ENCODE peak calls at places on chromosome 1, in six cellular contexts. H is HL-60; D is CD4-positive, alpha-beta memory T cell; U is right cardiac atrium; L is esophagus squamous epithelium; Z is AG09309. I is an unnamed sample.
A peak's percentile ranks its signal among the peaks of the same experiment; 100 is the strongest.

GRCh38 chr1:240906477-240906876 is 294.5 kb upstream of the GREM2 start:
- DNase-seq in H (no peak), D (no peak), U (no peak), L (no peak), Z (no peak), I (no peak)

GRCh38 chr1:27614625-27615344 is 10.8 kb upstream of the AHDC1 start:
- DNase-seq in H (no peak), D (no peak), U (no peak), L (no peak), Z (no peak), I (no peak)

GRCh38 chr1:81894867-81895266 is 94.1 kb downstream of the ADGRL2 start:
- DNase-seq in H (no peak), D (no peak), U (no peak), L (no peak), Z (no peak), I (no peak)

GRCh38 chr1:165910764-165911421 is 83.5 kb downstream of the UCK2 start:
- DNase-seq in H (no peak), D (no peak), U (peak; percentile 53), L (no peak), Z (no peak), I (no peak)

GRCh38 chr1:172460901-172461315 is 17.0 kb upstream of the PIGC start:
- DNase-seq in H (no peak), D (no peak), U (no peak), L (no peak), Z (no peak), I (no peak)

GRCh38 chr1:155078496-155079209 is at the start of gene EFNA3:
- DNase-seq in H (no peak), D (peak; percentile 52), U (peak; percentile 82), L (no peak), Z (no peak), I (peak; percentile 39)

GRCh38 chr1:34696230-34696629 is 58.6 kb upstream of the GJB5 start:
- DNase-seq in H (no peak), D (no peak), U (no peak), L (no peak), Z (no peak), I (no peak)

GRCh38 chr1:147072371-147073061 is 99.8 kb downstream of the PRKAB2 start:
- DNase-seq in H (no peak), D (peak; percentile 28), U (no peak), L (no peak), Z (no peak), I (no peak)

GRCh38 chr1:228737613-228738012 is 2.3 kb downstream of the RHOU start:
- DNase-seq in H (no peak), D (peak; percentile 16), U (peak; percentile 37), L (no peak), Z (no peak), I (no peak)

GRCh38 chr1:86858524-86859261 is 55.2 kb downstream of the SELENOF start:
- DNase-seq in H (no peak), D (no peak), U (no peak), L (no peak), Z (no peak), I (no peak)

GRCh38 chr1:151325231-151325630 is 2.0 kb downstream of the PI4KB start:
- DNase-seq in H (no peak), D (no peak), U (no peak), L (no peak), Z (no peak), I (no peak)

GRCh38 chr1:36986241-36986955 is 47.9 kb downstream of the GRIK3 start:
- DNase-seq in H (no peak), D (no peak), U (no peak), L (no peak), Z (no peak), I (no peak)

GRCh38 chr1:44826375-44827196 is 16.5 kb downstream of the PTCH2 start:
- DNase-seq in H (peak; percentile 88), D (no peak), U (peak; percentile 82), L (no peak), Z (no peak), I (no peak)

GRCh38 chr1:39671793-39672550 is at the start of gene NT5C1A:
- DNase-seq in H (no peak), D (no peak), U (peak; percentile 42), L (no peak), Z (no peak), I (no peak)

GRCh38 chr1:58754683-58755467 is 29.0 kb downstream of the JUN start:
- DNase-seq in H (no peak), D (peak; percentile 53), U (no peak), L (no peak), Z (no peak), I (no peak)

GRCh38 chr1:175073633-175074032 is 6.0 kb downstream of the TNN start:
- DNase-seq in H (peak; percentile 5), D (no peak), U (no peak), L (no peak), Z (no peak), I (no peak)

DNA sequence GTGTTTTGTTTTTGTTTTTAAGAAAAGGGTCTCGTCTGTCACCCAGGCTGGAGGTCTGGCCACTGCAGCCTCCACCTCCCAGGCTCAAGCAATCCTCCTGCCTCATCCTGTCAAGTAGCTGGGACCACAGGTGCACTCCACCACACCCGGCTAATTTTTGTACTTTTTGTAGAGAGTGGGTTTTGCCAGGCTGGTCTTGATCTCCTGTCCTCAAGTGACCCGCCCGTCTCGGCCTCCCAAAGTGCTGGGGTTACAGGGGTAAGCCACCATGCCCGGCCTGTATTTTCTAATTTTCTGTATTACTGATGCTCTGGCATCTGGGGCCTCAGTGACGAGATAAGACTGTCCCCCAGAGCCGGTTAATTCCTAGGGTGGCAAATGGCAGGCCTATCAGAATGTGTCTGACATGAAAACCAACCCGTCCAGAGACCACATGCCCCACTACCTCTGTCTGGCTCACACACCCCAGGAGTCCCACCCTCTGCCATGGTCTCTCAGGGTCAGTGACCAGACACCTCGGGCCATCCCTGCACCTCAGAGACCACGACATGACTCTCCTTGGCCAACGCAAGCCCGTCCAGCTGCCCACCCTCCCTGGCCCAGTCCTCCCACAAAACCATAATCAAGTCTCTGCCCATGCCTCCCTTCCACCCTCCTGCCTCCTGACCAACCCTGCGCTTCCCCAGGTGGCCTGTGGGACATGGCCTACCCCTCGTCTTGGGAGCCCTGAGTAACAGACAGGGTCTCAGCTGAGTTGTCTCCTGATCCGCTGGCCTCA is 12.5 kb downstream of the NPHP4 start:
- DNase-seq in H (no peak), D (no peak), U (no peak), L (no peak), Z (no peak), I (no peak)
- H3K4me3 ChIP-seq in H (no peak overlapping the region), D (no peak overlapping the region), U (no peak overlapping the region), L (no peak overlapping the region), Z (no peak overlapping the region), I (no peak overlapping the region)

GRCh38 chr1:21117159-21117953 is 59.3 kb downstream of the EIF4G3 start:
- DNase-seq in H (no peak), D (no peak), U (no peak), L (no peak), Z (no peak), I (no peak)
- H3K4me3 ChIP-seq in H (no peak overlapping the region), D (no peak overlapping the region), U (no peak overlapping the region), L (no peak overlapping the region), Z (no peak overlapping the region), I (no peak overlapping the region)

GRCh38 chr1:153260473-153260979 is 1.0 kb downstream of the LORICRIN start:
- DNase-seq in H (no peak), D (peak; percentile 5), U (no peak), L (no peak), Z (no peak), I (peak; percentile 13)

GRCh38 chr1:153259387-153259786 is at the start of gene LORICRIN:
- DNase-seq in H (no peak), D (no peak), U (no peak), L (no peak), Z (no peak), I (no peak)

GRCh38 chr1:153260980-153261792 is 1.7 kb downstream of the LORICRIN start:
- DNase-seq in H (no peak), D (peak; percentile 18), U (peak; percentile 54), L (no peak), Z (no peak), I (peak; percentile 20)

GRCh38 chr1:153262462-153263157 is 3.1 kb downstream of the LORICRIN start:
- DNase-seq in H (no peak), D (no peak), U (no peak), L (no peak), Z (no peak), I (no peak)

DNA sequence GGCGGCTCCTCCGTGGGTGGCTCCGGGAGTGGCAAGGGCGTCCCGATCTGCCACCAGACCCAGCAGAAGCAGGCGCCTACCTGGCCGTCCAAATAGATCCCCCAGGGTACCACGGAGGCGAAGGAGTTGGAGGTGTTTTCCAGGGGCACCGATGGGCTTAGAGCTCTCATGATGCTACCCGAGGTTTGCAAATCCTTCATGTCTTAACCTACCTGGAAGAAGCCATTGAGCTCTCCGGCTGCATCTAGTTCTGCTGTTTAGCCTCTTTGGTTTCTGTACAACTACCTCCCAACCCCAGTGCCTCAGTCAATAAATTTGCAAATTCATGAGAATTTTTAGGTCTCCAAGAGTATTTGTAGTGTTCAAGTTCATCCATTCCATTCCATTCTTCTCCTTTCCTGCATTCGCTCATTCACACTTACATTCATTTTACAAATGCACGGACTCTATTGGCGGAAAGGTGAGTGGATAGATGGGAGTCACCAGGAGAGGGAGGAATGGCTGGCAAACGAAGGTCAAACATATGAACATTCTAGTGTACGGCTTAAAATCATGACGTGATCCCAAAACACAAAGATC is 2.4 kb downstream of the LORICRIN start:
- DNase-seq in H (no peak), D (no peak), U (no peak), L (no peak), Z (no peak), I (no peak)
- H3K4me3 ChIP-seq in H (no peak overlapping the region), D (peak overlapping the region; percentile 33), U (peak overlapping the region; percentile 56), L (peak overlapping the region; percentile 71), Z (peak overlapping the region; percentile 13), I (no peak overlapping the region)

GRCh38 chr1:117048431-117049133 is 11.5 kb upstream of the TTF2 start:
- DNase-seq in H (no peak), D (no peak), U (no peak), L (no peak), Z (no peak), I (no peak)

GRCh38 chr1:117054068-117054467 is 6.1 kb upstream of the TTF2 start:
- DNase-seq in H (no peak), D (no peak), U (no peak), L (no peak), Z (no peak), I (no peak)

GRCh38 chr1:117047271-117047670 is 12.9 kb upstream of the TTF2 start:
- DNase-seq in H (no peak), D (no peak), U (no peak), L (no peak), Z (no peak), I (no peak)

GRCh38 chr1:117049857-117050256 is 10.3 kb upstream of the TTF2 start:
- DNase-seq in H (no peak), D (no peak), U (no peak), L (no peak), Z (no peak), I (no peak)

DNA sequence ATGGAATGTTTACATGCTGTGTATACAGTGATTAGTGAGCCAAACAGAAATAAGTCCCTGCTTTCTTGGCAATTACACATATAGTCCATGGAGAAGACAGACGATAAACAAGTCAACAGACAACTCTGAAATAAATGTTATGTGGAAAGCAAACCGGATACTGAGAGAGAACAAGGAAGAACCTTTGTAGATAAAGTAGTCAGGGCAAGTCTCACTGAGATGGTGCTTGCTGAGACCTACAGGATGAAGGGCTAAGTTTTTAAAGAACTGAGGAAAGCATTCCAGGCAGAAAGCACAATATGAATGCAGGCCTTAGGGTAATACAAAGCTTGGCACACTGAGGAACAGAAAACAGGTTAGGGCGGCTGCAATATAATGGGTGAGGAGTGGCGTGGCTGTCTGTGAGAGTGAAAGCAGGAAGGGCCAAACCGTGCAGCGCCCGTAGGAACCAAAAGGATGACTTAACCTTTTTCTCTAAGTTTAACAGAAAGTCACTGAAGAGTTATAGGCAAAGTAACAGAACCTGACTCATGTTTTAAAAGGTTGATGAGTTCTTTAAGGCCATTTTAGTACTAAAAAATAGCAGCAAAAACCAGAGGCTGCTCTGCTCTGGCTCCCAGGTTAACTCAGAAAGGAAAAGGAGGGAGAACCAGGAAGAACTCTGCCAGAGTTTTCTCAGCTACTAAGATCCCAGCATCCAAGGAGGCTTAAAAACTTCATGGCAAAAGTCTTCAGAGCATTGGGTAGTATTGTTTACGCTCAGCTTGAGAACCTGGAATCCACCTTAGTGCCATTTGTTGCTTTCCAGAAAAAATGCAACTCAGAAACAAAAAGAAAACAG is 8.7 kb upstream of the TTF2 start:
- DNase-seq in H (no peak), D (peak; percentile 25), U (no peak), L (no peak), Z (no peak), I (peak; percentile 33)
- H3K4me3 ChIP-seq in H (no peak overlapping the region), D (peak overlapping the region; percentile 52), U (peak overlapping the region; percentile 41), L (peak overlapping the region; percentile 17), Z (no peak overlapping the region), I (peak overlapping the region; percentile 26)

I was measured in naive thymus-derived CD4-positive, alpha-beta T cell.